ENCODE peak calls at places on chromosomes 2 and 18, in seven cellular contexts. M, E, I, Z, R, T and F are unnamed samples.
A peak's percentile ranks its signal among the peaks of the same experiment; 100 is the strongest.

GRCh38 chr18:77517901-77518300 is 268.3 kb downstream of the GALR1 start:
- DNase-seq in Z (no peak), I (no peak), E (no peak), M (no peak), R (no peak), T (no peak), F (no peak)

GRCh38 chr2:160472839-160473251 is 20.8 kb downstream of the RBMS1 start:
- DNase-seq in M (no peak), Z (no peak), T (no peak), E (no peak), R (no peak), I (peak; percentile 65), F (no peak)

GRCh38 chr2:70643715-70644114 is 90.1 kb upstream of the TGFA start:
- DNase-seq in E (no peak), Z (no peak), M (no peak), I (no peak), R (peak; percentile 43), T (peak; percentile 14), F (no peak)

GRCh38 chr18:7954229-7954628 is 387.1 kb downstream of the PTPRM start:
- DNase-seq in E (no peak), T (peak; percentile 52), I (no peak), M (no peak), R (no peak), Z (no peak), F (no peak)

GRCh38 chr2:149645391-149645790 is 57.8 kb upstream of the MMADHC start:
- DNase-seq in T (peak; percentile 42), M (no peak), E (no peak), Z (no peak), R (no peak), I (no peak), F (no peak)

GRCh38 chr2:240304746-240305161 is 130.7 kb upstream of the GPC1 start:
- DNase-seq in M (peak; percentile 8), E (no peak), Z (no peak), T (no peak), I (no peak), R (no peak), F (no peak)

GRCh38 chr2:219446101-219446504 is 11.5 kb downstream of the SPEG start:
- DNase-seq in E (no peak), Z (no peak), M (no peak), R (no peak), I (no peak), T (peak; percentile 78), F (no peak)

GRCh38 chr2:111030271-111030891 is 90.3 kb upstream of the BCL2L11 start:
- DNase-seq in I (no peak), Z (no peak), T (no peak), R (peak; percentile 60), E (no peak), M (no peak), F (no peak)

GRCh38 chr2:15730545-15731212 is 139.0 kb downstream of the DDX1 start:
- DNase-seq in R (peak; percentile 89), M (peak; percentile 89), E (no peak), I (peak; percentile 90), Z (peak; percentile 30), T (peak; percentile 99), F (no peak)

GRCh38 chr18:10197097-10197496 is 257.3 kb upstream of the APCDD1 start:
- DNase-seq in T (no peak), R (peak; percentile 27), E (no peak), I (no peak), Z (no peak), M (peak; percentile 16), F (no peak)

GRCh38 chr2:72028351-72028995 is 119.2 kb downstream of the CYP26B1 start:
- DNase-seq in Z (no peak), T (no peak), I (no peak), M (no peak), R (no peak), E (no peak), F (no peak)

GRCh38 chr18:61893304-61893970 is 630 bp upstream of the RNF152 start:
- DNase-seq in E (no peak), I (no peak), M (peak; percentile 34), Z (no peak), T (peak; percentile 47), R (peak; percentile 53), F (no peak)

GRCh38 chr2:73832905-73833304 is 4.1 kb downstream of the STAMBP start:
- DNase-seq in Z (no peak), E (no peak), M (no peak), T (peak; percentile 6), R (no peak), I (no peak), F (no peak)

GRCh38 chr2:11967946-11968465 is 221.6 kb downstream of the LPIN1 start:
- DNase-seq in M (no peak), R (no peak), E (no peak), I (no peak), Z (no peak), T (peak; percentile 86), F (no peak)

GRCh38 chr2:72149556-72150156 is 2.0 kb upstream of the CYP26B1 start:
- DNase-seq in Z (no peak), R (no peak), I (no peak), M (peak; percentile 20), T (no peak), E (no peak), F (no peak)

GRCh38 chr2:121080013-121080772 is 204.8 kb downstream of the TFCP2L1 start:
- DNase-seq in Z (no peak), E (no peak), R (peak; percentile 50), I (peak; percentile 20), T (peak; percentile 68), M (peak; percentile 71), F (no peak)

GRCh38 chr2:240900141-240900860 is 4.3 kb upstream of the MAB21L4 start:
- DNase-seq in R (no peak), E (no peak), T (no peak), I (no peak), M (no peak), Z (no peak), F (no peak)

GRCh38 chr2:27520316-27520715 is 23.7 kb downstream of the GCKR start:
- DNase-seq in E (no peak), Z (no peak), I (no peak), T (no peak), M (no peak), R (no peak), F (no peak)

GRCh38 chr18:61991201-61991600 is 98.4 kb upstream of the RNF152 start:
- DNase-seq in R (no peak), M (no peak), Z (no peak), E (no peak), T (peak; percentile 67), I (no peak), F (no peak)

GRCh38 chr18:47150824-47151366 is 595 bp upstream of the HDHD2 start:
- DNase-seq in M (peak; percentile 23), E (no peak), Z (no peak), I (no peak), R (no peak), T (no peak), F (no peak)

GRCh38 chr2:13201924-13202323 is 485.2 kb downstream of the TRIB2 start:
- DNase-seq in M (no peak), I (no peak), R (no peak), E (no peak), T (no peak), Z (no peak), F (no peak)
- H3K9me3 ChIP-seq in M (no peaks in the 10 kb centered on the region), I (no peaks in the 10 kb centered on the region), R (no peaks in the 10 kb centered on the region), E (no peaks in the 10 kb centered on the region), T (no peaks in the 10 kb centered on the region), Z (no peaks in the 10 kb centered on the region), F (no peaks in the 10 kb centered on the region)

GRCh38 chr2:89821455-89821945 is 1130.0 kb downstream of the RPIA start:
- DNase-seq in T (no peak), Z (no peak), E (no peak), I (no peak), R (no peak), M (no peak), F (no peak)

GRCh38 chr2:89820248-89820647 is 1128.8 kb downstream of the RPIA start:
- DNase-seq in M (no peak), R (no peak), I (no peak), Z (no peak), T (no peak), E (no peak), F (no peak)

GRCh38 chr2:89823556-89823955 is 1132.1 kb downstream of the RPIA start:
- DNase-seq in E (no peak), R (no peak), I (no peak), M (no peak), T (no peak), Z (no peak), F (no peak)

GRCh38 chr2:89818873-89819272 is 1127.4 kb downstream of the RPIA start:
- DNase-seq in T (no peak), E (no peak), R (no peak), M (no peak), I (no peak), Z (no peak), F (no peak)

GRCh38 chr2:89819809-89820208 is 1128.3 kb downstream of the RPIA start:
- DNase-seq in E (no peak), R (no peak), Z (no peak), T (no peak), M (no peak), I (no peak), F (no peak)
- H3K9me3 ChIP-seq in E (peaks cover 18% of the 10 kb centered on the region), R (peaks cover 2% of the 10 kb centered on the region), Z (peaks cover 83% of the 10 kb centered on the region), T (peaks cover 67% of the 10 kb centered on the region), M (peaks cover 27% of the 10 kb centered on the region), I (peaks cover 81% of the 10 kb centered on the region), F (peaks cover 33% of the 10 kb centered on the region)

DNA sequence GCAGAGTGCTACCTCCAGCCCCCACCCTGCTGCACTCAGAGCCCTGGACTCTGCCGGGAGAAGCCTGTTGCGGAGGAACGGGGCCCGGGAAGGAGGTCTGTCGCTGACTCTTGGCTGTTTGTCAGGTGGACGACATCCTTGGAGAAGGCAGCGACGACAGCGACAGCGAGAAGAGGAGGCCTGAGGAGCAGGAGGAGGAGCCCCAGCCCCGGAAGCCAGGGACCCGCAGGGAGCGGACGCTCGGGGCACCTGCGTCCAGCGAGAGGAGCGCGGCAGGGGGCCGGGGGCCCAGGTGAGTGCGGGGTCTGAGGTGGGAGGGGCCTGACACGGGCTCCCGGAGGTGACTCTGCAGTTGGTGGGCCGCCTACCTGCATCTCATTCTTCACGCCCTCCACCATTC is 56.6 kb downstream of the CTDP1 start:
- DNase-seq in E (no peak), Z (no peak), R (no peak), T (no peak), M (no peak), I (no peak), F (no peak)
- H3K9me3 ChIP-seq in E (peaks cover 18% of the 10 kb centered on the region), Z (peaks cover 45% of the 10 kb centered on the region), R (peaks cover 3% of the 10 kb centered on the region), T (no peaks in the 10 kb centered on the region), M (peaks cover 5% of the 10 kb centered on the region), I (peaks cover 75% of the 10 kb centered on the region), F (peaks cover 15% of the 10 kb centered on the region)

DNA sequence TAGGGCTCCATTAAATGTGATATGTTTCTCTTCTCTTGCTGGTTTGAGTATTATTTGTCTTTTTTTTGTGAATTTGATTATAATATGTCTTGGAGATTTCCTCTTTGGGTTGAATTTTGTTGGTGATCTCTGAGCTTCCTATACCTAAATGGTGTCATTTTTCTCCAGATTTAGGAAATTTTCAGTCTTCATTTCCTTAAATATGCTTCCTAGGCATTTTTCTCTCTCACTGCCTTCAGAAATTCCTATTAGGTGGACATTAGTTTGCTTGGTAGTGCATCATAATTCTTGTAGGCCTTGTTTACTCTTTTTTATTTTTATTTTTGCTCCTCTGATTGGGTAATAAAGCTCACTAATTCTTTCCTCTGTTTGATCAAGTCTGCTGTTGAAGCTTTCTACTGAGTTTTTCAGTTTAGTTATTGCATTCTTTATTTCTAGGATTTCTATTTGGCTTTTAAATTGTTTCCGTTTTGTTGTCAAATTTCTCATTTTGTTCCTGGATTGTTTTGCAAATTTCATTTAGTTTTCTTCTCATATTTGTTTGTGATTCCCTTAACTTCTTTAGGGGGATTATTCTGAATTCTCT is 36.6 kb upstream of the CRACDL start:
- DNase-seq in I (no peak), T (no peak), M (no peak), R (no peak), Z (no peak), E (no peak), F (no peak)
- H3K9me3 ChIP-seq in I (no peaks in the 10 kb centered on the region), T (no peaks in the 10 kb centered on the region), M (peaks cover 5% of the 10 kb centered on the region), R (no peaks in the 10 kb centered on the region), Z (peaks cover 25% of the 10 kb centered on the region), E (peaks cover 13% of the 10 kb centered on the region), F (peaks cover 11% of the 10 kb centered on the region)

GRCh38 chr18:33900638-33901037 is 322.6 kb downstream of the ASXL3 start:
- DNase-seq in I (no peak), M (no peak), E (no peak), T (no peak), Z (no peak), R (no peak), F (no peak)
- H3K9me3 ChIP-seq in I (no peaks in the 10 kb centered on the region), M (no peaks in the 10 kb centered on the region), E (peaks cover 4% of the 10 kb centered on the region), T (no peaks in the 10 kb centered on the region), Z (no peaks in the 10 kb centered on the region), R (no peaks in the 10 kb centered on the region), F (peaks cover 7% of the 10 kb centered on the region)